ENCODE peak calls at places on chromosome 13, in seven cellular contexts. One of them, this sample, is unnamed.

GRCh38 chr13:109205315-109205714 is 575.9 kb downstream of the MYO16 start:
- DNase-seq in right atrium auricular region: no peak
- DNase-seq in BJ: no peak
- DNase-seq in right lobe of liver: no peak
- DNase-seq in AG04450: no peak
- DNase-seq in fibroblast of lung: peak
- DNase-seq in A549: no peak
- DNase-seq in this sample: no peak

GRCh38 chr13:82467626-82468025 is 1414.6 kb downstream of the SLITRK1 start:
- DNase-seq in right atrium auricular region: no peak
- DNase-seq in AG04450: no peak
- DNase-seq in BJ: no peak
- DNase-seq in right lobe of liver: no peak
- DNase-seq in fibroblast of lung: no peak
- DNase-seq in A549: no peak
- DNase-seq in this sample: no peak

GRCh38 chr13:28597641-28598040 is 61.3 kb upstream of the POMP start:
- DNase-seq in right atrium auricular region: no peak
- DNase-seq in right lobe of liver: no peak
- DNase-seq in fibroblast of lung: no peak
- DNase-seq in BJ: no peak
- DNase-seq in AG04450: no peak
- DNase-seq in A549: no peak
- DNase-seq in this sample: no peak

GRCh38 chr13:71979616-71980015 is 112.6 kb upstream of the DACH1 start:
- DNase-seq in right lobe of liver: no peak
- DNase-seq in fibroblast of lung: peak
- DNase-seq in AG04450: no peak
- DNase-seq in right atrium auricular region: no peak
- DNase-seq in BJ: no peak
- DNase-seq in A549: peak
- DNase-seq in this sample: no peak

GRCh38 chr13:44301639-44302015 is 72.0 kb upstream of the SERP2 start:
- DNase-seq in AG04450: no peak
- DNase-seq in BJ: no peak
- DNase-seq in right atrium auricular region: no peak
- DNase-seq in fibroblast of lung: no peak
- DNase-seq in right lobe of liver: no peak
- DNase-seq in A549: no peak
- DNase-seq in this sample: no peak

GRCh38 chr13:74573654-74574053 is 439.4 kb upstream of the KLF12 start:
- DNase-seq in A549: peak
- DNase-seq in fibroblast of lung: no peak
- DNase-seq in right atrium auricular region: no peak
- DNase-seq in right lobe of liver: no peak
- DNase-seq in BJ: no peak
- DNase-seq in AG04450: no peak
- DNase-seq in this sample: no peak

GRCh38 chr13:88908896-88909535 is 1237.8 kb downstream of the SLITRK5 start:
- DNase-seq in A549: no peak
- DNase-seq in right lobe of liver: no peak
- DNase-seq in fibroblast of lung: no peak
- DNase-seq in AG04450: no peak
- DNase-seq in right atrium auricular region: no peak
- DNase-seq in BJ: no peak
- DNase-seq in this sample: no peak

GRCh38 chr13:30038884-30039283 is 188.5 kb upstream of the UBL3 start:
- DNase-seq in right lobe of liver: no peak
- DNase-seq in AG04450: no peak
- DNase-seq in right atrium auricular region: no peak
- DNase-seq in A549: no peak
- DNase-seq in fibroblast of lung: peak
- DNase-seq in BJ: no peak
- DNase-seq in this sample: no peak

GRCh38 chr13:64471916-64472315 is 2758.2 kb downstream of the PCDH9 start:
- DNase-seq in right lobe of liver: no peak
- DNase-seq in fibroblast of lung: peak
- DNase-seq in AG04450: peak
- DNase-seq in right atrium auricular region: no peak
- DNase-seq in A549: peak
- DNase-seq in BJ: no peak
- DNase-seq in this sample: peak

GRCh38 chr13:19957320-19958118 is 1.0 kb upstream of the ZMYM2 start:
- DNase-seq in BJ: no peak
- DNase-seq in A549: peak
- DNase-seq in fibroblast of lung: peak
- DNase-seq in right atrium auricular region: peak
- DNase-seq in AG04450: peak
- DNase-seq in right lobe of liver: peak
- DNase-seq in this sample: no peak

GRCh38 chr13:69274231-69274630 is 833.4 kb upstream of the ATXN8OS start:
- DNase-seq in AG04450: no peak
- DNase-seq in A549: no peak
- DNase-seq in fibroblast of lung: no peak
- DNase-seq in right lobe of liver: no peak
- DNase-seq in right atrium auricular region: no peak
- DNase-seq in BJ: no peak
- DNase-seq in this sample: no peak

GRCh38 chr13:95627590-95627989 is 16.9 kb downstream of the DZIP1 start:
- DNase-seq in fibroblast of lung: peak
- DNase-seq in right lobe of liver: no peak
- DNase-seq in BJ: no peak
- DNase-seq in A549: no peak
- DNase-seq in AG04450: no peak
- DNase-seq in right atrium auricular region: no peak
- DNase-seq in this sample: no peak

GRCh38 chr13:103431880-103432279 is 365.7 kb upstream of the SLC10A2 start:
- DNase-seq in right atrium auricular region: no peak
- DNase-seq in right lobe of liver: no peak
- DNase-seq in fibroblast of lung: no peak
- DNase-seq in AG04450: no peak
- DNase-seq in BJ: no peak
- DNase-seq in A549: no peak
- DNase-seq in this sample: no peak

GRCh38 chr13:107238262-107238661 is 670.3 kb upstream of the ARGLU1 start:
- DNase-seq in right lobe of liver: no peak
- DNase-seq in BJ: no peak
- DNase-seq in A549: no peak
- DNase-seq in fibroblast of lung: no peak
- DNase-seq in AG04450: no peak
- DNase-seq in right atrium auricular region: no peak
- DNase-seq in this sample: no peak

GRCh38 chr13:68168448-68168847 is 938.3 kb upstream of the PCDH9 start:
- DNase-seq in AG04450: no peak
- DNase-seq in right atrium auricular region: no peak
- DNase-seq in right lobe of liver: no peak
- DNase-seq in A549: no peak
- DNase-seq in fibroblast of lung: peak
- DNase-seq in BJ: no peak
- DNase-seq in this sample: no peak

GRCh38 chr13:93525087-93525486 is 298.5 kb downstream of the GPC6 start:
- DNase-seq in A549: no peak
- DNase-seq in right atrium auricular region: no peak
- DNase-seq in fibroblast of lung: no peak
- DNase-seq in AG04450: no peak
- DNase-seq in right lobe of liver: no peak
- DNase-seq in BJ: no peak
- DNase-seq in this sample: no peak

GRCh38 chr13:45925151-45925550 is 73.6 kb upstream of the SIAH3 start:
- DNase-seq in A549: no peak
- DNase-seq in right atrium auricular region: peak
- DNase-seq in AG04450: no peak
- DNase-seq in BJ: no peak
- DNase-seq in right lobe of liver: no peak
- DNase-seq in fibroblast of lung: no peak
- DNase-seq in this sample: no peak

GRCh38 chr13:66844933-66845332 is 385.2 kb downstream of the PCDH9 start:
- DNase-seq in A549: no peak
- DNase-seq in AG04450: no peak
- DNase-seq in fibroblast of lung: no peak
- DNase-seq in BJ: no peak
- DNase-seq in right lobe of liver: no peak
- DNase-seq in right atrium auricular region: no peak
- DNase-seq in this sample: no peak

GRCh38 chr13:27295096-27295495 is 24.5 kb downstream of the RASL11A start:
- DNase-seq in right lobe of liver: no peak
- DNase-seq in BJ: no peak
- DNase-seq in right atrium auricular region: peak
- DNase-seq in fibroblast of lung: no peak
- DNase-seq in AG04450: no peak
- DNase-seq in A549: no peak
- DNase-seq in this sample: no peak

GRCh38 chr13:74251778-74252519 is 117.7 kb upstream of the KLF12 start:
- DNase-seq in BJ: no peak
- DNase-seq in right lobe of liver: no peak
- DNase-seq in fibroblast of lung: no peak
- DNase-seq in right atrium auricular region: no peak
- DNase-seq in A549: no peak
- DNase-seq in AG04450: no peak
- DNase-seq in this sample: no peak

GRCh38 chr13:48575014-48575413 is 42.1 kb upstream of the RCBTB2 start:
- DNase-seq in right lobe of liver: no peak
- DNase-seq in AG04450: no peak
- DNase-seq in right atrium auricular region: no peak
- DNase-seq in BJ: no peak
- DNase-seq in A549: no peak
- DNase-seq in fibroblast of lung: no peak
- DNase-seq in this sample: no peak

DNA sequence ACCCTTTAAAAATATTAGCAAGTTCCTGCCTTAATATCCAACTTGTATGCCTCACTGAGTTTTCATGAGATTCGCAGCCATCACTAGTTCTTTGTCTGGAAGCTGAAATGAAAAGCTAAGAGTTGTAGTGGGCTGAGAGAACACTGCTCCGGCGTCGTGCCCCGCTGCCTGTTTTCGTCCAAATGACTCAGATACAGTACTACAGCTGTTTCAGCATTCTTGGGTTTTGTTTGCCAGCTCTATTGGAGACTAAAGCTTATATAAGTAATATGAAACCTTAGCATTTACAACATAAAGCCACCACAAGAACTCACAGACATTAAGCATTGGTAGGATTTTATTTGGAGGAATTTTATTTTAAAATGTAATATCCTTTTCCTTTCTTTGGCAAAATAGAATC is 299.7 kb downstream of the DLEU7 start:
- DNase-seq in right atrium auricular region: no peak
- DNase-seq in A549: no peak
- DNase-seq in AG04450: peak
- DNase-seq in right lobe of liver: no peak
- DNase-seq in BJ: no peak
- DNase-seq in fibroblast of lung: peak
- DNase-seq in this sample: peak
- H3K4me3 ChIP-seq in right atrium auricular region: no peak
- H3K4me3 ChIP-seq in A549: no peak
- H3K4me3 ChIP-seq in AG04450: peak
- H3K4me3 ChIP-seq in right lobe of liver: no peak
- H3K4me3 ChIP-seq in BJ: no peak
- H3K4me3 ChIP-seq in fibroblast of lung: no peak
- H3K4me3 ChIP-seq in this sample: no peak

GRCh38 chr13:40193290-40194203 is 472.9 kb downstream of the FOXO1 start:
- DNase-seq in fibroblast of lung: peak
- DNase-seq in BJ: no peak
- DNase-seq in right atrium auricular region: no peak
- DNase-seq in AG04450: no peak
- DNase-seq in right lobe of liver: no peak
- DNase-seq in A549: no peak
- DNase-seq in this sample: no peak

GRCh38 chr13:40192516-40193257 is 473.8 kb downstream of the FOXO1 start:
- DNase-seq in A549: no peak
- DNase-seq in fibroblast of lung: no peak
- DNase-seq in BJ: no peak
- DNase-seq in AG04450: no peak
- DNase-seq in right lobe of liver: no peak
- DNase-seq in right atrium auricular region: no peak
- DNase-seq in this sample: no peak

GRCh38 chr13:40191186-40191980 is 475.1 kb downstream of the FOXO1 start:
- DNase-seq in right atrium auricular region: no peak
- DNase-seq in A549: no peak
- DNase-seq in BJ: no peak
- DNase-seq in fibroblast of lung: peak
- DNase-seq in right lobe of liver: no peak
- DNase-seq in AG04450: no peak
- DNase-seq in this sample: no peak

GRCh38 chr13:40197049-40197448 is 469.4 kb downstream of the FOXO1 start:
- DNase-seq in BJ: no peak
- DNase-seq in right lobe of liver: no peak
- DNase-seq in right atrium auricular region: no peak
- DNase-seq in AG04450: no peak
- DNase-seq in A549: no peak
- DNase-seq in fibroblast of lung: no peak
- DNase-seq in this sample: no peak

GRCh38 chr13:40194204-40194806 is 472.1 kb downstream of the FOXO1 start:
- DNase-seq in A549: no peak
- DNase-seq in fibroblast of lung: peak
- DNase-seq in BJ: no peak
- DNase-seq in right atrium auricular region: no peak
- DNase-seq in right lobe of liver: no peak
- DNase-seq in AG04450: no peak
- DNase-seq in this sample: no peak
- H3K4me3 ChIP-seq in A549: no peak
- H3K4me3 ChIP-seq in fibroblast of lung: no peak
- H3K4me3 ChIP-seq in BJ: no peak
- H3K4me3 ChIP-seq in right atrium auricular region: no peak
- H3K4me3 ChIP-seq in right lobe of liver: no peak
- H3K4me3 ChIP-seq in AG04450: no peak
- H3K4me3 ChIP-seq in this sample: no peak

GRCh38 chr13:34322416-34323074 is 504.6 kb downstream of the RFC3 start:
- DNase-seq in fibroblast of lung: no peak
- DNase-seq in A549: no peak
- DNase-seq in AG04450: no peak
- DNase-seq in right atrium auricular region: no peak
- DNase-seq in BJ: no peak
- DNase-seq in right lobe of liver: no peak
- DNase-seq in this sample: no peak

GRCh38 chr13:34321986-34322385 is 504.0 kb downstream of the RFC3 start:
- DNase-seq in fibroblast of lung: no peak
- DNase-seq in BJ: no peak
- DNase-seq in right lobe of liver: no peak
- DNase-seq in AG04450: no peak
- DNase-seq in A549: no peak
- DNase-seq in right atrium auricular region: no peak
- DNase-seq in this sample: no peak

DNA sequence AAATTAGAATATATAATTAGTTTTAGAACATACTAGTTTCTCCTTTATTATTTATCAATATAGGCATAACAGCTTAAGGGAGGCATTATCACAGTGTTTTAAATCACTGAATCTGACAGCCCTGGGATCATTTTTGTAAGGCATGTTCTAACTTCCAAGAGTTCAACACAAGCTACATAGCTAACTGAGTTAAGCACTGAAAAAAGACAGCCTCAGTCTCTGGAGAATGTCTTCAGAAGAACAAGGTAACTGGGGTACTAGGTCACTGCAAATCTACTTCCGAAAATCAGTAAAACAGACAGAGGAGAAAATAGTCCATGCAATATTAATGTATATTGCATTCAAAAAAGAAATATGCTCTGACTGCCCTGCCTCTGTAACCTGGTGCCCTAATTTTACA is 502.1 kb downstream of the RFC3 start:
- DNase-seq in AG04450: no peak
- DNase-seq in right lobe of liver: no peak
- DNase-seq in A549: no peak
- DNase-seq in BJ: no peak
- DNase-seq in right atrium auricular region: no peak
- DNase-seq in fibroblast of lung: no peak
- DNase-seq in this sample: no peak
- H3K4me3 ChIP-seq in AG04450: no peak
- H3K4me3 ChIP-seq in right lobe of liver: no peak
- H3K4me3 ChIP-seq in A549: no peak
- H3K4me3 ChIP-seq in BJ: no peak
- H3K4me3 ChIP-seq in right atrium auricular region: no peak
- H3K4me3 ChIP-seq in fibroblast of lung: no peak
- H3K4me3 ChIP-seq in this sample: no peak

GRCh38 chr13:84086847-84087162 is 204.5 kb upstream of the SLITRK1 start:
- DNase-seq in right atrium auricular region: no peak
- DNase-seq in A549: no peak
- DNase-seq in right lobe of liver: no peak
- DNase-seq in AG04450: no peak
- DNase-seq in BJ: no peak
- DNase-seq in fibroblast of lung: no peak
- DNase-seq in this sample: no peak
- H3K4me3 ChIP-seq in right atrium auricular region: no peak
- H3K4me3 ChIP-seq in A549: no peak
- H3K4me3 ChIP-seq in right lobe of liver: no peak
- H3K4me3 ChIP-seq in AG04450: peak
- H3K4me3 ChIP-seq in BJ: no peak
- H3K4me3 ChIP-seq in fibroblast of lung: no peak
- H3K4me3 ChIP-seq in this sample: peak

This sample was measured in AG04449.